ENCODE peak calls at places on chromosomes 3 and 15, in nine cellular contexts. I, H, B, F, L, E, J, K and R are unnamed samples.
A peak's percentile ranks its signal among the peaks of the same experiment; 100 is the strongest.

GRCh38 chr3:37453393-37454391 is 279.3 kb upstream of the LRRFIP2 start:
- DNase-seq in K (no peak), J (peak; percentile 10), H (no peak), B (no peak), F (no peak), E (peak; percentile 77), L (no peak), I (no peak), R (no peak)

GRCh38 chr3:136277115-136277514 is 27.0 kb downstream of the PCCB start:
- DNase-seq in J (no peak), B (no peak), I (no peak), H (no peak), F (no peak), L (no peak), E (no peak), K (no peak), R (no peak)

GRCh38 chr3:65356331-65357286 is 668.8 kb upstream of the ADAMTS9 start:
- DNase-seq in I (no peak), H (no peak), F (no peak), B (no peak), E (peak; percentile 26), K (no peak), J (no peak), L (no peak), R (no peak)

GRCh38 chr3:141321109-141321497 is 47.2 kb upstream of the ZBTB38 start:
- DNase-seq in I (no peak), K (no peak), E (no peak), J (no peak), B (no peak), H (no peak), F (no peak), L (no peak), R (no peak)

GRCh38 chr3:51557993-51558392 is 19.5 kb downstream of the RAD54L2 start:
- DNase-seq in E (no peak), I (no peak), B (no peak), H (no peak), F (no peak), J (no peak), L (no peak), K (no peak), R (no peak)

GRCh38 chr15:71386448-71387236 is 271.4 kb downstream of the THSD4 start:
- DNase-seq in L (peak; percentile 44), F (no peak), J (no peak), E (peak; percentile 10), K (no peak), B (no peak), I (no peak), H (no peak), R (peak; percentile 10)

GRCh38 chr3:111418388-111418787 is 123.6 kb upstream of the CD96 start:
- DNase-seq in I (no peak), K (no peak), F (no peak), E (no peak), B (no peak), H (no peak), J (no peak), L (no peak), R (peak; percentile 19)

GRCh38 chr3:30347679-30348216 is 258.7 kb upstream of the TGFBR2 start:
- DNase-seq in F (no peak), K (no peak), B (no peak), H (no peak), I (no peak), J (peak; percentile 87), E (no peak), L (peak; percentile 84), R (peak; percentile 40)

GRCh38 chr3:52925405-52926313 is 28.3 kb upstream of the STIMATE start:
- DNase-seq in J (no peak), L (no peak), K (no peak), H (no peak), B (no peak), I (no peak), E (peak; percentile 64), F (no peak), R (no peak)

GRCh38 chr3:196688349-196688748 is 23.7 kb downstream of the CEP19 start:
- DNase-seq in J (no peak), H (no peak), F (no peak), L (peak; percentile 59), K (no peak), I (no peak), B (no peak), E (no peak), R (peak; percentile 98)

GRCh38 chr3:140391041-140391440 is 286.8 kb upstream of the TRIM42 start:
- DNase-seq in H (peak; percentile 2), E (peak; percentile 6), J (no peak), B (no peak), F (no peak), L (no peak), K (no peak), I (peak; percentile 19), R (no peak)

GRCh38 chr3:37262816-37263393 is 88.5 kb upstream of the LRRFIP2 start:
- DNase-seq in J (no peak), B (no peak), L (no peak), F (no peak), H (no peak), K (no peak), E (no peak), I (no peak), R (no peak)

GRCh38 chr3:69914395-69914794 is 85.1 kb upstream of the SAMMSON start:
- DNase-seq in F (no peak), I (no peak), K (no peak), B (no peak), L (no peak), E (no peak), J (no peak), H (no peak), R (no peak)

GRCh38 chr3:132399054-132399929 is 18.0 kb upstream of the DNAJC13 start:
- DNase-seq in E (peak; percentile 76), J (peak; percentile 23), H (peak; percentile 34), B (peak; percentile 48), I (peak; percentile 41), K (no peak), F (no peak), L (peak; percentile 58), R (peak; percentile 70)

GRCh38 chr3:106435899-106436453 is 567.2 kb upstream of the CBLB start:
- DNase-seq in B (no peak), E (no peak), J (no peak), K (no peak), H (no peak), I (no peak), L (no peak), F (no peak), R (no peak)
- H3K4me3 ChIP-seq in B (no peak overlapping the region), E (no peak overlapping the region), J (no peak overlapping the region), K (no peak overlapping the region), H (no peak overlapping the region), I (no peak overlapping the region), L (no peak overlapping the region), F (no peak overlapping the region), R (no peak overlapping the region)

GRCh38 chr3:194686816-194687637 is 1.3 kb downstream of the FAM43A start:
- DNase-seq in H (no peak), E (peak; percentile 78), I (no peak), F (no peak), B (no peak), J (no peak), L (peak; percentile 44), K (no peak), R (peak; percentile 62)

GRCh38 chr3:194687638-194688206 is 2.0 kb downstream of the FAM43A start:
- DNase-seq in H (peak; percentile 41), I (no peak), J (no peak), K (no peak), B (no peak), E (peak; percentile 72), F (peak; percentile 51), L (no peak), R (peak; percentile 93)

GRCh38 chr3:194688946-194689345 is 3.3 kb downstream of the FAM43A start:
- DNase-seq in H (no peak), E (no peak), J (no peak), B (no peak), K (no peak), F (no peak), I (no peak), L (no peak), R (no peak)

GRCh38 chr3:194689493-194689901 is 3.8 kb downstream of the FAM43A start:
- DNase-seq in K (no peak), H (no peak), J (no peak), L (peak; percentile 74), E (no peak), B (no peak), F (no peak), I (no peak), R (peak; percentile 37)

GRCh38 chr3:194688207-194688711 is 2.6 kb downstream of the FAM43A start:
- DNase-seq in B (no peak), H (no peak), K (no peak), L (peak; percentile 37), F (no peak), J (peak; percentile 38), E (peak; percentile 40), I (no peak), R (peak; percentile 82)
- TF ChIP-seq MAX in B (no peak), H (no peak), K (no peak), L (no peak), F (no peak), J (no peak), E (no peak), I (no peak), R (no peak)

GRCh38 chr3:48528754-48529153 is 24.8 kb upstream of the SHISA5 start:
- DNase-seq in F (no peak), K (no peak), E (no peak), B (no peak), I (no peak), J (no peak), H (no peak), L (no peak), R (peak; percentile 87)

GRCh38 chr3:48521635-48522034 is 17.7 kb upstream of the SHISA5 start:
- DNase-seq in K (no peak), I (no peak), H (no peak), F (no peak), E (no peak), B (no peak), J (no peak), L (no peak), R (no peak)

GRCh38 chr3:48519244-48519643 is 15.3 kb upstream of the SHISA5 start:
- DNase-seq in F (no peak), L (no peak), J (no peak), I (no peak), H (no peak), E (no peak), K (no peak), B (no peak), R (no peak)

GRCh38 chr3:48528043-48528442 is 24.1 kb upstream of the SHISA5 start:
- DNase-seq in I (no peak), H (no peak), L (no peak), E (no peak), B (no peak), K (no peak), J (no peak), F (no peak), R (peak; percentile 69)

DNA sequence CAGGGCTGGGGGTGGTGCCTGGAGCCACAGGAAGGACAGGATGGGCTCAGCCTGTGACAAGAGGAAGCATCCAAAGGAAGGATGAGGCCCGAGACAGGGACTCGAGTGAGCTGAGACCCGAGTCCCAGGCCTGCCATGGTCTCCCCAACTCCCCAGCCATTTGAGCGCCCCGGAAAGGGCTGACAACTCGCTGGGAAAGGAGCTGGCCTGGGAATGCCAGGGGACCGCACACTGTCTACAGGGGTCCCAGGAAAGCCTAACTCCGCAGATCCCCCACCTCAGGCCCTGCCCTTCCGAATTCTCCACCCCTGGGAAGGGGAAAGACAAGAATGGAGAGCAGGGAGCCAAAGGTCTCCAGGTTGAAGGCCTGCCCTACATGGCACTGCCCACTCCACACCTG is 21.0 kb upstream of the SHISA5 start:
- DNase-seq in H (no peak), B (no peak), I (no peak), J (no peak), K (no peak), E (no peak), F (no peak), L (no peak), R (no peak)
- H3K4me3 ChIP-seq in H (no peak overlapping the region), B (no peak overlapping the region), I (no peak overlapping the region), J (no peak overlapping the region), K (no peak overlapping the region), E (no peak overlapping the region), F (no peak overlapping the region), L (no peak overlapping the region), R (no peak overlapping the region)

GRCh38 chr3:165884518-165884917 is 47.3 kb upstream of the BCHE start:
- DNase-seq in B (no peak), K (no peak), L (no peak), J (no peak), H (no peak), F (no peak), E (no peak), I (no peak), R (no peak)
- TF ChIP-seq MAX in B (no peak), K (no peak), L (no peak), J (no peak), H (no peak), F (no peak), E (no peak), I (no peak), R (no peak)